ENCODE peak calls at places on chromosomes 6 and 20, in seven cellular contexts. P is esophagus squamous epithelium, B is GM23338, R is PC-3, U is BJ, M is lung, T is endodermal cell. L is an unnamed sample. For H3K36me3, the result is how much of the 10 kb centered on the place peaks cover.

GRCh38 chr6:2376429-2377355 is 131.3 kb upstream of the GMDS start:
- DNase-seq in P (no peak), T (no peak), R (peak), M (no peak), B (no peak), U (peak), L (no peak)

GRCh38 chr20:62942456-62942855 is 4.5 kb downstream of the GID8 start:
- DNase-seq in U (no peak), M (no peak), T (no peak), B (no peak), R (no peak), P (no peak), L (no peak)

GRCh38 chr6:52384145-52384766 is 22.3 kb downstream of the PAQR8 start:
- DNase-seq in R (no peak), P (no peak), T (no peak), B (no peak), M (no peak), U (no peak), L (no peak)

GRCh38 chr6:72783667-72784066 is 161.8 kb downstream of the KCNQ5 start:
- DNase-seq in T (no peak), U (no peak), M (no peak), R (peak), P (no peak), B (no peak), L (no peak)

GRCh38 chr20:47740225-47741184 is 44.8 kb downstream of the SULF2 start:
- DNase-seq in T (no peak), M (no peak), B (peak), R (no peak), P (no peak), U (no peak), L (no peak)

GRCh38 chr20:50958733-50959542 is at the start of gene MOCS3:
- DNase-seq in R (peak), B (peak), M (peak), U (no peak), T (peak), P (peak), L (peak)

GRCh38 chr6:3307436-3307835 is 48.7 kb downstream of the PSMG4 start:
- DNase-seq in T (peak), B (no peak), U (no peak), M (no peak), P (no peak), R (no peak), L (no peak)

GRCh38 chr6:42251911-42252637 is 34.4 kb upstream of the MRPS10 start:
- DNase-seq in P (no peak), U (peak), T (no peak), R (no peak), M (peak), B (no peak), L (peak)

GRCh38 chr20:1164871-1165270 is 19.9 kb downstream of the TMEM74B start:
- DNase-seq in P (no peak), M (no peak), U (no peak), R (no peak), T (peak), B (no peak), L (no peak)

GRCh38 chr6:128415387-128415786 is 105.0 kb downstream of the PTPRK start:
- DNase-seq in B (no peak), P (no peak), R (no peak), M (no peak), T (no peak), U (no peak), L (no peak)

GRCh38 chr6:165726290-165726875 is 63.3 kb upstream of the PDE10A start:
- DNase-seq in B (no peak), M (no peak), P (no peak), T (no peak), R (no peak), U (no peak), L (no peak)

GRCh38 chr6:128135325-128135724 is 234.5 kb upstream of the THEMIS start:
- DNase-seq in B (no peak), R (no peak), U (no peak), T (no peak), M (no peak), P (no peak), L (no peak)

GRCh38 chr6:90118581-90118980 is 178.1 kb downstream of the BACH2 start:
- DNase-seq in B (no peak), U (no peak), R (no peak), T (no peak), M (no peak), P (no peak), L (no peak)

GRCh38 chr6:106026748-106027147 is 59.4 kb upstream of the PRDM1 start:
- DNase-seq in P (no peak), R (no peak), U (no peak), B (no peak), M (no peak), T (no peak), L (no peak)

GRCh38 chr6:106025655-106026054 is 60.5 kb upstream of the PRDM1 start:
- DNase-seq in B (no peak), M (no peak), T (no peak), U (no peak), P (no peak), R (no peak), L (no peak)

GRCh38 chr6:106027760-106028159 is 58.4 kb upstream of the PRDM1 start:
- DNase-seq in M (no peak), T (no peak), U (no peak), R (no peak), P (no peak), B (peak), L (no peak)

DNA sequence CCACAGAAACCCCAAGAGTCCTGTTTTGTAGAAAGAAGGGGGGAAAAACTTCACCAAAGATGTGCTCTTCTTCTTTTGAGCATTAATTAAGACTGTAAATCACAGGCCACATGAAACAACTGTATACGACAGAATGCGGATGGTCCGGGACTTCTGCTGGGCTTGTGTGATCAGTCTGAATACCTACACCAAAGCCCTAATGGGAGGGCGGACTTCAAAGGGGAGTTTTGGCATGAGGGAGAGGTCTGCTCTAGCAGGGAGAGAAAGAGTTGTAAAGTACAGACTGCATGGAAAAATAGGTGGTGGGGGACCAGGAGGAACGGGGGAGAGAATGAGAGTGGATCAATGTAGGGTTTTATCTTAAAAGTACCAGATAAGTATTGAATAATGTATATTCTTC is 58.8 kb upstream of the PRDM1 start:
- DNase-seq in P (no peak), B (peak), R (no peak), T (no peak), M (no peak), U (no peak), L (no peak)
- H3K4me3 ChIP-seq in P (no peak), B (no peak), R (no peak), T (peak), M (no peak), U (no peak), L (no peak)

GRCh38 chr6:31114540-31114876 is at the start of gene PSORS1C1:
- DNase-seq in B (peak), P (no peak), U (peak), R (peak), M (peak), T (peak), L (peak)

GRCh38 chr6:31113861-31114539 is 600 bp upstream of the PSORS1C1 start:
- DNase-seq in U (peak), T (peak), B (no peak), M (no peak), R (no peak), P (no peak), L (no peak)

GRCh38 chr6:31112478-31112877 is at the start of gene C6orf15:
- DNase-seq in R (peak), M (no peak), T (no peak), P (no peak), U (no peak), B (no peak), L (no peak)

GRCh38 chr6:31111712-31112111 is 663 bp downstream of the C6orf15 start:
- DNase-seq in M (no peak), R (no peak), P (no peak), B (no peak), U (no peak), T (no peak), L (no peak)

DNA sequence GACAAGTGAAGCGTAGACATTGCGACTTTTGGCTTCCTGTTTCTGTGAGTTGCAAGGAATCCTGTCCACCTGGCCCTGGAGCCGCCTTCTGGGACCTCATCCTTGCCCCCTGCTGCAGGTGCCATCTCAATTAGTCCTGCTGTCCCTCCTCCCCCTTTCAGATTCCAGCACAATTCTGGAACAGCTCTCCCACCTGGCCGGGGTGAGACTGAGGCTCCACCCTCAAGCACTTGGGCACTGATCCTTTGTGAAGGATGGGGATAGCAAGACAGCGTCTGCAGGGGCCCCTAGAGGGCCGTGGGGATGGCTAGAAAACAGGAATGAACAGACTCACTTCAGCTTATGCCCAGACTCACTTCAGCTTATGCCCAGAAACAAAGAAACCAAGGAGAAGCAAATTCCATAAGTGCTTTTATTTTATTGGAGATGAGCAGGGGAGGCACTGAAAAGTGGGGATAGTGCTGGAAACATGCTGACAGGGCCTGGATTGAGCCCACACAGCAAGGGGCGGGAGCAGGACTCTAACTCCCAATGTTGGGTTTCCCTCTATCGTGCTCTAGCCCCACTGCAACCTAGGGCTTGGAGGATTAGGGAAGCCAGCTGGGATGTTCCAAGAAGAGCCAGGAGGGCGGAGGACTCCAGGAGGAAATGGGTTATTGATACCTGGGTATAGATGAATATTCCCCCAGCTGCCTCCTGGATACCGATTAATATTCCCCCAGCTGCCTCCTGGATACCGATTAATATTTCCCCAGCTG is 1.4 kb downstream of the C6orf15 start:
- DNase-seq in M (no peak), R (no peak), P (no peak), B (peak), U (no peak), T (peak), L (no peak)
- TF ChIP-seq CTCF in M (no peak), R (no peak), P (no peak), B (peak), U (no peak), T (peak), L (no peak)

GRCh38 chr6:163568275-163568674 is 153.8 kb downstream of the QKI start:
- DNase-seq in U (no peak), R (no peak), M (no peak), T (no peak), B (no peak), P (no peak), L (no peak)
- H3K36me3 ChIP-seq in U (under half), R (under half), M (under half), T (under half), B (under half), P (half or more), L (under half)

DNA sequence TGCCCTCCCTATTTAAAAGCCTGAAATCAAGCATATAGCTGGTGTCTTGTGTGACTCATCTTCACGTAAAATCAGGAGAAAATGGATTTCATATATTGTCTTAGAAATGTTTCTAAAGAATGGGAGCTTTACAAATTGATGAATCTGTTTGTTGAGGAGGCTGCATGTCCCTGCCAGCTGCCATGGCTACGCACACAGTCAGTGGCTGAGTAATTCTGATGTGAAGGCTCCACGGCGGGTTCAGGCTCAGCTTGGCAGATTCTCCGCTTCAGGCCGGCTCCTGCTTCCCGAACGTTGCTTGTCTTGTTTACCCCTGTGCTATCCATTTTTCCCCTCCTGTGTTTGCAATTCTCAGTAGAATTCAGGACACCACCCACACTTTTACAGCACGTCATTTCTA is 82.8 kb downstream of the CCDC170 start:
- DNase-seq in P (no peak), T (no peak), B (no peak), M (no peak), U (no peak), R (peak), L (no peak)
- H3K4me3 ChIP-seq in P (no peak), T (no peak), B (no peak), M (no peak), U (no peak), R (peak), L (no peak)

GRCh38 chr6:84569882-84570281 is 194.5 kb downstream of the TBX18 start:
- DNase-seq in B (no peak), U (no peak), R (no peak), P (no peak), M (no peak), T (no peak), L (no peak)

GRCh38 chr6:84568971-84569370 is 195.4 kb downstream of the TBX18 start:
- DNase-seq in U (no peak), T (no peak), M (no peak), P (no peak), B (peak), R (peak), L (no peak)
- TF ChIP-seq CTCF in U (peak), T (peak), M (no peak), P (no peak), B (peak), R (peak), L (no peak)

DNA sequence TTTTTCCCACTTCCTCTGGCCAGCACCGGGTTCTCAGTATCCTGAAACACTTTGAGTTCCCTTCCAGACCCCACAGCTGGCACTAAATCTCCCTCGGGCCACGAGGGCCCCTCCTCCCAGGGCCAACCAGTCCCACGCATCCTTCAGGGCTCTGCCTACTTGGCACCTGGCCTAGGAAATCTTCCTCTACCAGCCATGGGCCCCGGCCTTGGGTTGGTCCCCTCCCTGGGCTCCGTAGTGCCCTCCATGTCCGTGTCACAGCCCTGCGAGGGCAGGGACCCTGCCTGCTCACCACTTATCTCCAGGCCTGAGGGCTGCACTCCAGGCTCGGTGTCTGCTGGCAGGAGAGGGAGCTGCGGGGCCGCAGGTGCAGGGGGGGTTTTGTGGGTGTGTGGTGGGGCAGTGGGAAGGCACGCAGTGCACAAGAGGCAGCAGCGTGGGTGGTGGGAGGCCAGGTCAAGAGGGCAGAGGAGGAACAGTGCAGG is 48.8 kb upstream of the CDH22 start:
- DNase-seq in P (no peak), T (no peak), B (no peak), R (no peak), U (no peak), M (no peak), L (peak)
- H3K36me3 ChIP-seq in P (half or more), T (half or more), B (under half), R (under half), U (under half), M (under half), L (under half)

DNA sequence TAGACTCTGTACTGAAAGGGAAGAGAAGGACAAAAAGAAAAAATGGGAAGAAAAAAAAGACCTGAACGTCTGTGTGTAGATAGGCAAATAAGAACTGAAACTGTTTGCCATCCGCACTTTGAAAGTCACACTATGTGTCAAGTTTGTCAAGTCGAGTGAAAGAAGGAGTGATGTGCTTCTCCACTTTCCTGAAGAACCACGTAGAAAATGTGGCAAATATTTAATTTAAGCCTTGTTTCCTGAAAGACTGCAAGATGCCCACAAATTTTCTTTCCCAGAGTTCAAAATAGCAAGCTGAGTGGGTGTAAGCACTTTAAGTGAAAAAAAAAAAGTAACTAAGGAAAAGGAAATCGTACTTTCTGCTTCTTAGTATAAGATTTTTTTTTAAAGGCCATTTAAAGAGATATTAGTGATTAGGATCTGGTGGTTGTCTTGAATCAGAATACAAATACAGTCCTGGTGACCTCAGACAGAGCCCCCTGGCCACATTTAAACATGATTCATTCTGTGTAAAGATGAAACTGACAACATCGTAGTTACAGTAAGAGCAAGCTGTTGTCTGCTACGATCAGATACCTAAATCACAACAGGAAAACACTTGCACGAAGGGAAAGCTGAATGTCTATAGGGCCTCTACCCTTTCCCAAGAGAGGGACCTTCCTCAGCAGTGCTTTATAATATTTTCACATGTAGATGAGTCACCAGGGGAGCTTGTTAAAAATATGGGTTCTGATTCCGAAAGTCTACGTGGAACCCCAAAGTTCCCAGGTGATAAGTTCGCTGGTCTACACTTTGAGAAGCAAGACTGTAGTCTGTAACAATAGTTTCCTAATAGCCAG is 102.3 kb downstream of the HIVEP2 start:
- DNase-seq in R (peak), U (no peak), P (no peak), T (no peak), B (no peak), M (no peak), L (no peak)
- H3K4me3 ChIP-seq in R (peak), U (no peak), P (peak), T (no peak), B (no peak), M (no peak), L (no peak)